ENCODE peak calls at places on chromosomes 12 and 14, in nine cellular contexts. S is T-helper 9 cell; X is head of caudate nucleus; F is cardiac muscle cell; B is Caki2; J is small intestine; O is activated T-helper 2 cell treated with anti-CD3 and anti-CD28 coated beads, Interferon-gamma antibody, Interleukin-2, Interleukin-4, amounts not matched to agents 10 μg/mL and 5 μg/mL and 100 μg/mL, durations not matched to agents 14 hours and 24 hours and 36 hours; L is stimulated activated CD4-positive, alpha-beta T cell treated with anti-CD3 and anti-CD28 coated beads, Interleukin-1b, Interleukin-23, amount 100 ng/mL, for 1 hour; P is AML-193. E is an unnamed sample.

GRCh38 chr12:122951979-122952892 is 14.0 kb downstream of the ABCB9 start:
- DNase-seq in J (peak), O (peak), X (peak), S (peak), B (peak), F (peak), P (peak), L (peak), E (peak)

GRCh38 chr12:116358850-116359761 is 81.6 kb upstream of the MED13L start:
- DNase-seq in B (peak), J (peak), X (peak), S (peak), F (peak), L (peak), P (peak), O (peak), E (peak)

GRCh38 chr12:122121341-122122192 is 43.0 kb downstream of the MLXIP start:
- DNase-seq in P (no peak), B (no peak), O (no peak), S (no peak), F (no peak), X (no peak), J (no peak), L (no peak), E (no peak)

GRCh38 chr14:23538785-23539184 is 12.8 kb downstream of the ZFHX2 start:
- DNase-seq in F (peak), L (no peak), S (no peak), B (no peak), J (no peak), O (no peak), X (peak), P (no peak), E (no peak)

GRCh38 chr14:20799955-20800544 is 2.6 kb downstream of the RNASE1 start:
- DNase-seq in O (no peak), S (no peak), B (no peak), X (peak), J (peak), P (peak), F (peak), L (no peak), E (no peak)

GRCh38 chr14:105065280-105066228 is at the start of gene GPR132:
- DNase-seq in P (peak), X (peak), B (no peak), J (peak), O (peak), L (no peak), F (peak), S (peak), E (no peak)

GRCh38 chr14:59439256-59440015 is 25.7 kb downstream of the GPR135 start:
- DNase-seq in F (no peak), X (no peak), O (no peak), L (no peak), S (no peak), J (no peak), P (no peak), B (no peak), E (peak)

GRCh38 chr14:51552768-51553426 is 98.8 kb upstream of the FRMD6 start:
- DNase-seq in X (no peak), P (no peak), J (peak), O (no peak), F (peak), S (no peak), L (no peak), B (no peak), E (peak)

GRCh38 chr12:107282628-107283027 is 189.3 kb upstream of the CRY1 start:
- DNase-seq in O (no peak), B (no peak), F (no peak), L (no peak), J (no peak), X (peak), S (no peak), P (no peak), E (no peak)

GRCh38 chr12:88579941-88580871 is at the start of gene KITLG:
- DNase-seq in B (peak), P (no peak), X (peak), J (peak), S (no peak), F (peak), L (no peak), O (peak), E (peak)

GRCh38 chr12:6772331-6772695 is at the start of gene LAG3:
- DNase-seq in B (no peak), S (no peak), F (no peak), P (no peak), X (no peak), L (no peak), J (no peak), O (no peak), E (no peak)

GRCh38 chr12:69655616-69656336 is 43.3 kb downstream of the BEST3 start:
- DNase-seq in S (no peak), P (no peak), O (no peak), B (peak), X (no peak), F (peak), L (no peak), J (no peak), E (peak)

GRCh38 chr14:69715725-69716482 is 51.0 kb upstream of the SRSF5 start:
- DNase-seq in S (no peak), O (no peak), B (no peak), L (no peak), F (peak), J (peak), X (peak), P (peak), E (peak)

GRCh38 chr14:44914849-44915248 is 46.9 kb downstream of the KLHL28 start:
- DNase-seq in X (no peak), S (no peak), B (no peak), L (no peak), J (no peak), P (no peak), F (peak), O (no peak), E (peak)

GRCh38 chr12:93783827-93784226 is 106.7 kb downstream of the CRADD start:
- DNase-seq in S (peak), F (no peak), O (peak), X (peak), L (no peak), P (no peak), J (no peak), B (no peak), E (no peak)

GRCh38 chr12:42744539-42745156 is 155.1 kb upstream of the PRICKLE1 start:
- DNase-seq in J (no peak), O (no peak), L (no peak), P (no peak), S (no peak), B (no peak), F (no peak), X (no peak), E (peak)

GRCh38 chr12:6084969-6085450 is 39.5 kb downstream of the VWF start:
- DNase-seq in O (no peak), L (no peak), X (no peak), J (no peak), P (no peak), S (no peak), F (no peak), B (no peak), E (no peak)

GRCh38 chr14:103332143-103332919 is 1.7 kb upstream of the EIF5 start:
- DNase-seq in X (no peak), S (no peak), P (peak), B (no peak), F (no peak), L (no peak), O (no peak), J (no peak), E (no peak)

GRCh38 chr12:17661250-17661649 is 428.7 kb downstream of the RERGL start:
- DNase-seq in S (no peak), B (no peak), P (no peak), X (no peak), F (no peak), J (no peak), L (no peak), O (no peak), E (no peak)

GRCh38 chr14:68928770-68929550 is 50.1 kb downstream of the ACTN1 start:
- DNase-seq in X (peak), S (no peak), F (no peak), B (no peak), L (no peak), J (no peak), P (no peak), O (no peak), E (no peak)

GRCh38 chr14:75648066-75648838 is 12.4 kb downstream of the ERG28 start:
- DNase-seq in S (no peak), B (peak), L (no peak), O (no peak), J (no peak), P (no peak), F (peak), X (no peak), E (peak)

GRCh38 chr14:24483604-24484252 is 24.3 kb downstream of the CMA1 start:
- DNase-seq in B (no peak), X (no peak), L (no peak), J (peak), P (peak), F (peak), O (no peak), S (no peak), E (peak)

GRCh38 chr14:53391631-53392030 is 238.5 kb upstream of the DDHD1 start:
- DNase-seq in X (no peak), S (no peak), B (no peak), J (no peak), O (no peak), P (no peak), L (no peak), F (no peak), E (peak)

GRCh38 chr12:65759735-65760134 is 64.5 kb upstream of the HMGA2 start:
- DNase-seq in L (no peak), B (no peak), S (no peak), J (no peak), O (no peak), P (no peak), F (no peak), X (no peak), E (no peak)

GRCh38 chr12:52630104-52630500 is 11.7 kb upstream of the KRT73 start:
- DNase-seq in X (no peak), F (no peak), O (no peak), J (no peak), P (no peak), L (no peak), S (no peak), B (no peak), E (no peak)

GRCh38 chr12:109792992-109793391 is 40.2 kb downstream of the TRPV4 start:
- DNase-seq in L (no peak), F (no peak), J (no peak), S (no peak), P (no peak), B (no peak), O (no peak), X (no peak), E (no peak)

GRCh38 chr12:49093746-49094103 is 876 bp downstream of the DHH start:
- DNase-seq in P (no peak), X (peak), O (no peak), F (peak), S (no peak), J (no peak), B (no peak), L (no peak), E (no peak)

GRCh38 chr12:109927622-109928021 is 27.5 kb downstream of the TCHP start:
- DNase-seq in J (peak), S (peak), L (peak), X (peak), P (peak), F (no peak), B (no peak), O (peak), E (peak)

GRCh38 chr12:12022306-12022931 is 48.3 kb upstream of the BCL2L14 start:
- DNase-seq in O (no peak), L (no peak), B (no peak), J (no peak), F (no peak), P (peak), X (no peak), S (no peak), E (no peak)

GRCh38 chr12:75754698-75755097 is 243.3 kb upstream of the KRR1 start:
- DNase-seq in F (no peak), L (no peak), O (no peak), B (no peak), S (no peak), J (no peak), X (no peak), P (no peak), E (peak)

GRCh38 chr14:87013583-87013982 is 979.4 kb downstream of the GALC start:
- DNase-seq in P (no peak), X (no peak), J (no peak), O (no peak), F (no peak), L (no peak), B (no peak), S (no peak), E (peak)

GRCh38 chr12:56839489-56840442 is 76.6 kb downstream of the HSD17B6 start:
- DNase-seq in J (peak), S (no peak), B (peak), X (peak), F (peak), O (no peak), L (no peak), P (peak), E (peak)